ENCODE peak calls at places on chromosome 21, in eight cellular contexts. K, P, H, E, Y, I, O and R are unnamed samples.

GRCh38 chr21:28961927-28962326 is 30.8 kb downstream of the LTN1 start:
- DNase-seq in E (no peak), O (no peak), K (no peak), H (no peak), I (no peak), Y (no peak), P (no peak), R (no peak)

GRCh38 chr21:46183910-46184624 is at the start of gene SPATC1L:
- DNase-seq in Y (peak; percentile 25), P (peak; percentile 88), O (peak; percentile 90), E (peak; percentile 89), K (peak; percentile 71), H (no peak), I (peak; percentile 40), R (peak; percentile 77)

GRCh38 chr21:39385299-39386145 is 36.6 kb upstream of the HMGN1 start:
- DNase-seq in O (peak; percentile 88), E (peak; percentile 93), K (peak; percentile 85), Y (peak; percentile 52), I (peak; percentile 80), H (no peak), P (no peak), R (no peak)

GRCh38 chr21:32190491-32191144 is 88.2 kb downstream of the MIS18A start:
- DNase-seq in P (peak; percentile 53), E (no peak), I (no peak), O (no peak), H (no peak), K (no peak), Y (no peak), R (peak; percentile 45)

GRCh38 chr21:29499734-29500343 is 201.1 kb downstream of the BACH1 start:
- DNase-seq in I (peak; percentile 26), K (no peak), H (no peak), O (peak; percentile 29), E (no peak), P (no peak), Y (no peak), R (no peak)

GRCh38 chr21:33281101-33281652 is 15.0 kb downstream of the IL10RB start:
- DNase-seq in K (no peak), Y (no peak), I (no peak), O (no peak), E (no peak), P (no peak), H (no peak), R (no peak)

GRCh38 chr21:39523398-39523797 is 71.6 kb downstream of the SH3BGR start:
- DNase-seq in P (peak; percentile 27), O (peak; percentile 8), Y (no peak), I (no peak), E (no peak), H (no peak), K (no peak), R (no peak)

GRCh38 chr21:39911286-39911685 is 44.0 kb downstream of the PCP4 start:
- DNase-seq in E (no peak), P (no peak), O (no peak), Y (no peak), K (no peak), I (no peak), H (no peak), R (no peak)

GRCh38 chr21:25561668-25562641 is 45.3 kb downstream of the MRPL39 start:
- DNase-seq in H (no peak), E (peak; percentile 73), Y (peak; percentile 67), P (peak; percentile 87), O (peak; percentile 80), I (peak; percentile 87), K (peak; percentile 44), R (peak; percentile 79)

DNA sequence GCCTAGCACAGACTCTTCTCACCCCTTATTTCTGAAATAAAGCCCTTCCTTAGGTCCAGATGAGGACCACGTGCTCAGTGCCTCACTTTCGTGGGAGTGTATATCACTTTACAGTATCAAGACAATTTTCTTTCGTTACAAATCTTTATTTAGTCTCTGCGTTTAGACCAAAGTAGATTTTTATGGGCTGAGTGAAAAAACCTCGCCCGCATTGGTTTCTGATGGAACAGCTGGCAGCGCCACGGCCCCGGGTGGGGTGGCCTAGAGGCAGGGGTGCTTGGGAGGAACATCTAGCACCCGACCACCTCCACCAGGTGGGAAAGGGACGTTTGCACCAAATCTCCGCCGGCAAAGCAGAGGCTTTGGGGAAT is 7.6 kb downstream of the SIM2 start:
- DNase-seq in E (no peak), I (no peak), Y (no peak), P (peak; percentile 66), K (no peak), O (no peak), H (no peak), R (no peak)
- TF ChIP-seq CTCF in E (no peak), I (no peak), Y (no peak), P (no peak), K (no peak), O (no peak), H (no peak), R (no peak)

GRCh38 chr21:44711327-44712202 is at the start of gene TSPEAR:
- DNase-seq in P (peak; percentile 78), E (peak; percentile 54), K (no peak), H (no peak), O (no peak), I (no peak), Y (no peak), R (peak; percentile 60)
- TF ChIP-seq CTCF in P (no peak), E (no peak), K (no peak), H (no peak), O (no peak), I (no peak), Y (no peak), R (no peak)

GRCh38 chr21:26851109-26851944 is 6.1 kb upstream of the ADAMTS1 start:
- DNase-seq in Y (no peak), I (no peak), E (no peak), K (no peak), P (no peak), H (no peak), O (no peak), R (no peak)

GRCh38 chr21:26850116-26850643 is 5.0 kb upstream of the ADAMTS1 start:
- DNase-seq in H (no peak), P (no peak), I (peak; percentile 81), K (no peak), Y (no peak), O (peak; percentile 73), E (no peak), R (no peak)

GRCh38 chr21:26852422-26852821 is 7.2 kb upstream of the ADAMTS1 start:
- DNase-seq in I (no peak), K (no peak), E (no peak), P (no peak), Y (no peak), O (no peak), H (no peak), R (no peak)

GRCh38 chr21:26847951-26848350 is 2.7 kb upstream of the ADAMTS1 start:
- DNase-seq in E (no peak), I (no peak), O (no peak), P (no peak), Y (no peak), K (no peak), H (no peak), R (no peak)

GRCh38 chr21:26849428-26850115 is 4.4 kb upstream of the ADAMTS1 start:
- DNase-seq in E (no peak), P (no peak), H (no peak), Y (no peak), I (peak; percentile 75), K (no peak), O (peak; percentile 84), R (no peak)
- TF ChIP-seq CTCF in E (peak; percentile 29), P (peak; percentile 67), H (peak; percentile 46), Y (no peak), I (peak; percentile 49), K (peak; percentile 64), O (peak; percentile 53), R (peak; percentile 37)

DNA sequence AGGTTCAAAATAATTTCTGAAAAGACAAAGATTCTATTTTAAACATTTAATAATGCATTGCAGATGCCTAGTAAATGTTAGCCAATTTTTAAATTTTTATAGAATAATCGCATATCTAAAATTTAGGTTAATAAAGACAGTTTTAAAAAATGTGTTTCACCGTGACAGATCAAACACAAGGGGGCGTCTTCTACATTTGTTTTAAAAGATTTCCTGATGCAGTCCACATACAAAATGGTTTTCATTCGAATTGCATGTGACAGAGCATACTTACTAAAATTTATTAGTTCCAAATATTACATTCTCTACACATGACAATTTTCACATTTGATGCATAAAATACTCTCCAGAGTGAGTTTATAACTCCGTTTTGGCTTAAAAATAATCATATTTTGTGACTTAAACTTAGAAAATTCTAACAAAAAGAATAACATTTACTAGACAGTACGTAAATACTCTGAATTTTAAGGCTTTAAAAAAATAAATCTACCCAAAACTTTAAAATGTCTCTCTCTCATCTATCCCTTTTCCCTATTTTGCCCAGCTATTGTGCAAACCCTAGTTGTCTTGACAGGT is 75.5 kb downstream of the ADAMTS1 start:
- DNase-seq in K (no peak), O (peak; percentile 80), Y (no peak), I (peak; percentile 61), E (no peak), H (no peak), P (no peak), R (no peak)
- TF ChIP-seq CTCF in K (peak; percentile 77), O (peak; percentile 46), Y (peak; percentile 67), I (peak; percentile 52), E (peak; percentile 31), H (peak; percentile 66), P (peak; percentile 73), R (no peak)